ENCODE peak calls at places on chromosomes 6 and 20, in four cellular contexts. One of them, this sample, is unnamed.

GRCh38 chr6:159981591-159982245 is 12.8 kb downstream of the IGF2R start:
- DNase-seq in heart right ventricle: peak; percentile 67
- DNase-seq in HCT116: no peak
- DNase-seq in body of pancreas: peak; percentile 58
- DNase-seq in this sample: no peak

GRCh38 chr20:4726710-4727391 is 5.1 kb downstream of the PRND start:
- DNase-seq in heart right ventricle: no peak
- DNase-seq in HCT116: no peak
- DNase-seq in body of pancreas: no peak
- DNase-seq in this sample: no peak

GRCh38 chr6:37674161-37674560 is 23.5 kb downstream of the MDGA1 start:
- DNase-seq in heart right ventricle: no peak
- DNase-seq in HCT116: no peak
- DNase-seq in body of pancreas: no peak
- DNase-seq in this sample: no peak

GRCh38 chr6:31162463-31163165 is 4.2 kb downstream of the TCF19 start:
- DNase-seq in HCT116: no peak
- DNase-seq in heart right ventricle: no peak
- DNase-seq in body of pancreas: no peak
- DNase-seq in this sample: no peak

GRCh38 chr20:58665606-58666005 is 14.5 kb downstream of the STX16 start:
- DNase-seq in body of pancreas: peak; percentile 21
- DNase-seq in heart right ventricle: no peak
- DNase-seq in HCT116: no peak
- DNase-seq in this sample: no peak

GRCh38 chr6:93915961-93916360 is 496.6 kb upstream of the EPHA7 start:
- DNase-seq in body of pancreas: no peak
- DNase-seq in HCT116: no peak
- DNase-seq in heart right ventricle: no peak
- DNase-seq in this sample: no peak

GRCh38 chr6:43945778-43946100 is 175.7 kb downstream of the VEGFA start:
- DNase-seq in body of pancreas: no peak
- DNase-seq in heart right ventricle: no peak
- DNase-seq in HCT116: no peak
- DNase-seq in this sample: no peak

GRCh38 chr20:19661717-19662637 is 96.1 kb upstream of the RIN2 start:
- DNase-seq in heart right ventricle: peak; percentile 53
- DNase-seq in HCT116: peak; percentile 56
- DNase-seq in body of pancreas: peak; percentile 77
- DNase-seq in this sample: peak; percentile 58

GRCh38 chr20:18719426-18719825 is 94.2 kb upstream of the SCP2D1 start:
- DNase-seq in body of pancreas: no peak
- DNase-seq in heart right ventricle: no peak
- DNase-seq in HCT116: no peak
- DNase-seq in this sample: no peak

GRCh38 chr20:4951299-4951698 is 50.0 kb downstream of the SLC23A2 start:
- DNase-seq in HCT116: peak; percentile 3
- DNase-seq in heart right ventricle: peak; percentile 38
- DNase-seq in body of pancreas: no peak
- DNase-seq in this sample: no peak

GRCh38 chr20:49824206-49824605 is 11.6 kb downstream of the SLC9A8 start:
- DNase-seq in heart right ventricle: no peak
- DNase-seq in HCT116: no peak
- DNase-seq in body of pancreas: no peak
- DNase-seq in this sample: no peak

GRCh38 chr6:148593813-148594170 is 153.0 kb upstream of the UST start:
- DNase-seq in body of pancreas: no peak
- DNase-seq in heart right ventricle: peak; percentile 50
- DNase-seq in HCT116: no peak
- DNase-seq in this sample: no peak

GRCh38 chr6:74585779-74586178 is 620.1 kb downstream of the COL12A1 start:
- DNase-seq in body of pancreas: no peak
- DNase-seq in heart right ventricle: no peak
- DNase-seq in HCT116: no peak
- DNase-seq in this sample: no peak

GRCh38 chr6:112468359-112468758 is 121.2 kb downstream of the RFPL4B start:
- DNase-seq in body of pancreas: no peak
- DNase-seq in heart right ventricle: no peak
- DNase-seq in HCT116: no peak
- DNase-seq in this sample: no peak

GRCh38 chr6:56168601-56169000 is 78.8 kb downstream of the COL21A1 start:
- DNase-seq in heart right ventricle: no peak
- DNase-seq in HCT116: no peak
- DNase-seq in body of pancreas: no peak
- DNase-seq in this sample: no peak

GRCh38 chr6:87092435-87092834 is 2.5 kb downstream of the CGA start:
- DNase-seq in HCT116: no peak
- DNase-seq in heart right ventricle: no peak
- DNase-seq in body of pancreas: no peak
- DNase-seq in this sample: no peak

GRCh38 chr6:107811591-107812218 is 12.4 kb downstream of the SCML4 start:
- DNase-seq in HCT116: no peak
- DNase-seq in body of pancreas: peak; percentile 26
- DNase-seq in heart right ventricle: no peak
- DNase-seq in this sample: no peak

GRCh38 chr6:52049252-52050050 is 38.0 kb downstream of the PKHD1 start:
- DNase-seq in HCT116: peak; percentile 32
- DNase-seq in body of pancreas: no peak
- DNase-seq in heart right ventricle: no peak
- DNase-seq in this sample: no peak

GRCh38 chr6:150932976-150933375 is 67.5 kb downstream of the MTHFD1L start:
- DNase-seq in heart right ventricle: no peak
- DNase-seq in body of pancreas: no peak
- DNase-seq in HCT116: no peak
- DNase-seq in this sample: no peak

GRCh38 chr20:53981752-53982437 is 88.5 kb downstream of the BCAS1 start:
- DNase-seq in HCT116: no peak
- DNase-seq in body of pancreas: no peak
- DNase-seq in heart right ventricle: no peak
- DNase-seq in this sample: no peak

GRCh38 chr6:156689656-156690055 is 87.5 kb upstream of the ARID1B start:
- DNase-seq in HCT116: no peak
- DNase-seq in heart right ventricle: peak; percentile 7
- DNase-seq in body of pancreas: no peak
- DNase-seq in this sample: no peak

DNA sequence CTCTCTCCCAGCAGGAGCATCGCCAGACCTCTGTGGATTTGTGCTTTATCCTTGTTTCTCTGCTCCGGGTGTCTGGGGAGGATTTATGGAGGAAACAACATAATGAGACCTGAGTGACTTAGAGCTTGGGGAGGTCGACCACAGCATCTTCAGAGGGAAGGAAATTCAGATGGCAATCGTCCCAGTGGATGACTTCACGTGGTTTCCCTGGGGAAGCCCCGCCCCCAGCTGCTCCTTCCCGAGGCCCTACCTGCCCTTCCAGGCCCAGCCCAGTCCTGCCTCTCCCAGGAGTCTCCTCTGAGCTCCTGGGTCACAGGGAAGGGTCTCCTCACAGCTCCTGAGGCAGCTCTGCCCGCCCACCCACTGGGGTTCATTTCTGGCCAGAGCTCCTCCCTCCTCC is 430.3 kb upstream of the SULF2 start:
- DNase-seq in heart right ventricle: no peak
- DNase-seq in body of pancreas: no peak
- DNase-seq in HCT116: no peak
- DNase-seq in this sample: no peak
- H3K4me1 ChIP-seq in heart right ventricle: no peaks in the 10 kb centered on the region
- H3K4me1 ChIP-seq in body of pancreas: no peaks in the 10 kb centered on the region
- H3K4me1 ChIP-seq in HCT116: no peaks in the 10 kb centered on the region
- H3K4me1 ChIP-seq in this sample: no peaks in the 10 kb centered on the region

DNA sequence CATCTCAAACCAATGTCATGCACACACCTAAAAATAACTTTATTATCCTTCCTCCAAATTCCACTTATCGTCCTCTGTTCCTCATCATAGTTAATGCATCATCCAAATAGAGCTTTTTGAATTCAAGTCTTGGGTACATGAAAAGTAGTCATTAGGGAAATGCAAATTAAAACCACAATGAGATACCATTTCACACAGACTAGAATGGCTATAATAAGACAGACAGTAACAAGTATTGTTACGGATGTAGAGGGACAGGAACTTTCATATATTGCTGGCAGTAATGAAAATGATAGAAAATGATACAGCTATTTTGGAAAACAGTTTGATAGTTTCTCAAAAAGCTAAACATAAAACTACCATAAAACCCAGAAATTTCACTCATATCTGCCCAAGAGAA is 59.1 kb downstream of the FHL5 start:
- DNase-seq in body of pancreas: no peak
- DNase-seq in heart right ventricle: no peak
- DNase-seq in HCT116: no peak
- DNase-seq in this sample: no peak
- H3K27ac ChIP-seq in body of pancreas: no peak overlapping the region
- H3K27ac ChIP-seq in heart right ventricle: no peak overlapping the region
- H3K27ac ChIP-seq in HCT116: no peak overlapping the region
- H3K27ac ChIP-seq in this sample: no peak overlapping the region

DNA sequence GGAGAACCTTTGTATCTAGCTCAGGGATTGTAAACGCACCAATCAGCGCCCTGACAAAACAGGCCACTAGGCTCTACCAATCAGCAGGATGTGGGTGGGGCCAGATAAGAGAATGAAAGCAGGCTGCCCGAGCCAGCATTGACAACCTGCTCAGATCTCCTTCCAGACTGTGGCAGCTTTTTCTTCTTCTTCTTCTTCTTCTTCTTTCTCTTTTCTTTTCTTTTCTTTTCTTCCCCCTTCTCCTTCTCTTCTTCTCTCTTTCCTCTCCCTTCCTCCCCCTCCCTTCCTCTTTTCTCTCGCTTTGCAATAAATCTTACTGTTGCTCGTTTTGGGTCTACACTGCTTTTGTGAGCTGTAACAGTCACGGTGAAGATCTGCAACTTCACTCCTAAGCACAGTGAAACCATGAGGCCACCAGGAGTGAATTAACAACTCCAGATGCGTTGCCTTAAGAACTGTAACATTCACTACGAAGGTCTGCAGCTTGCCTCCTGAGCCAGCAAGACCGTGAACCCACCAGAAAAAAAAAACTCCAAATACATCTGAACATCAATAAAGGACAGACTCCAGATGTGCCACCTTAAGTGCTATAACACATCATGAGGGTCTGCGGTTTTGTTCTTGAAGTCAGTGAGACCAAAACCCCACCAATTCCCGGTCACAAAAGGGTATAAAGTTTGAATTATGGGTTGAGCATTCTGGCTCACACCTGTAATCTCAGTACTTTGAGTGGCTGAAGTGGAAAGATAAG is 19.6 kb upstream of the SERPINB1 start:
- DNase-seq in heart right ventricle: no peak
- DNase-seq in body of pancreas: no peak
- DNase-seq in HCT116: no peak
- DNase-seq in this sample: no peak
- H3K4me1 ChIP-seq in heart right ventricle: peaks cover 7% of the 10 kb centered on the region
- H3K4me1 ChIP-seq in body of pancreas: peaks cover 19% of the 10 kb centered on the region
- H3K4me1 ChIP-seq in HCT116: peaks cover 32% of the 10 kb centered on the region
- H3K4me1 ChIP-seq in this sample: peaks cover 9% of the 10 kb centered on the region

DNA sequence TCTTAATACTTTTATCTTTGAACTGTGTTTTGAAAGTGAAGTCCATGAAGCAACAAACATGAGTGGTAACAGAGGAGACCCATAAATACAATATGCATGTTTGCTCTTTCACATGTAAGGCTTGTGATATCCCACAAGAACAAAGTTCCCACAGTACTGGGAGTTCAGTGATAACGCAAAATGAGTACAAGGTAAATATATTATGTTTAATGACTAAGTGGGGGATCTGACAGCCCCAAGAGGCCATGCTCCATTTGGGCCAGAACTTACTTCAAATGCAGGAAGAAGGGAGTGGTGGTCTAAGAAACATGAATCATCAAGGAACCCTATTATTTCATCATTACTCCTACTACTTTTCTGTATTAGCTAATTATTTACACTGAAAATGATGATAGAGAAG is 157.2 kb downstream of the PHF3 start:
- DNase-seq in heart right ventricle: no peak
- DNase-seq in body of pancreas: no peak
- DNase-seq in HCT116: no peak
- DNase-seq in this sample: no peak
- H3K27ac ChIP-seq in heart right ventricle: no peak overlapping the region
- H3K27ac ChIP-seq in body of pancreas: no peak overlapping the region
- H3K27ac ChIP-seq in HCT116: no peak overlapping the region
- H3K27ac ChIP-seq in this sample: no peak overlapping the region

GRCh38 chr20:34526466-34526865 is 10.2 kb downstream of the DYNLRB1 start:
- DNase-seq in heart right ventricle: no peak
- DNase-seq in body of pancreas: no peak
- DNase-seq in HCT116: no peak
- DNase-seq in this sample: no peak

GRCh38 chr20:34525709-34526416 is 9.6 kb downstream of the DYNLRB1 start:
- DNase-seq in HCT116: peak; percentile 93
- DNase-seq in heart right ventricle: peak; percentile 48
- DNase-seq in body of pancreas: peak; percentile 79
- DNase-seq in this sample: peak; percentile 86

GRCh38 chr20:34524426-34524825 is 8.2 kb downstream of the DYNLRB1 start:
- DNase-seq in heart right ventricle: no peak
- DNase-seq in HCT116: no peak
- DNase-seq in body of pancreas: no peak
- DNase-seq in this sample: no peak

GRCh38 chr20:34527016-34527415 is 10.8 kb downstream of the DYNLRB1 start:
- DNase-seq in body of pancreas: no peak
- DNase-seq in HCT116: no peak
- DNase-seq in heart right ventricle: no peak
- DNase-seq in this sample: no peak

DNA sequence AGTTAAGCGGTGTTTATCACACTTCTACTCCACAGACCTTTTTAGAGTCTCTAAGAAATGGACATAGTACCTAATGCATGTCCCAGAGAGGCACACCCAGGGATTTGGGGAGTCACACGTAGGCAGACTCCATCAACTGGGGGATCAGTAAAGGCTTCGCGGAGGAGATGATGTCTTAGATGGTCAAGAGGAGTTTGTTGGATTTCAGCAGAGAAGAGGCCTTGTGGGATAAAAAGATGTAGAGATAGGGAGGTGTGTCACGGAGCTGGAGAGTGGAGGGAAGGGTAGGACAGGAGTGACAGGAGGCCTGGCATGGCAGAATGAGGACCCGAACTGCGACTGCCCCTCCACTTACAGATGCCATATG is 9.1 kb downstream of the DYNLRB1 start:
- DNase-seq in HCT116: no peak
- DNase-seq in heart right ventricle: no peak
- DNase-seq in body of pancreas: no peak
- DNase-seq in this sample: no peak
- H3K4me1 ChIP-seq in HCT116: peaks cover 30% of the 10 kb centered on the region
- H3K4me1 ChIP-seq in heart right ventricle: peaks cover 19% of the 10 kb centered on the region
- H3K4me1 ChIP-seq in body of pancreas: peaks cover 50% of the 10 kb centered on the region
- H3K4me1 ChIP-seq in this sample: peaks cover 21% of the 10 kb centered on the region

GRCh38 chr6:106315765-106316375 is 9.7 kb downstream of the ATG5 start:
- DNase-seq in HCT116: no peak
- DNase-seq in body of pancreas: no peak
- DNase-seq in heart right ventricle: no peak
- DNase-seq in this sample: no peak

GRCh38 chr6:106309024-106309423 is 16.5 kb downstream of the ATG5 start:
- DNase-seq in HCT116: no peak
- DNase-seq in body of pancreas: no peak
- DNase-seq in heart right ventricle: no peak
- DNase-seq in this sample: no peak

GRCh38 chr6:106309766-106310373 is 15.7 kb downstream of the ATG5 start:
- DNase-seq in body of pancreas: no peak
- DNase-seq in HCT116: peak; percentile 23
- DNase-seq in heart right ventricle: no peak
- DNase-seq in this sample: no peak
- H3K27ac ChIP-seq in body of pancreas: no peak overlapping the region
- H3K27ac ChIP-seq in HCT116: peak overlapping the region; percentile 44
- H3K27ac ChIP-seq in heart right ventricle: no peak overlapping the region
- H3K27ac ChIP-seq in this sample: no peak overlapping the region

GRCh38 chr20:17678886-17679285 is 3.2 kb downstream of the RRBP1 start:
- DNase-seq in HCT116: no peak
- DNase-seq in body of pancreas: peak; percentile 53
- DNase-seq in heart right ventricle: no peak
- DNase-seq in this sample: no peak
- H3K4me1 ChIP-seq in HCT116: peaks cover 24% of the 10 kb centered on the region
- H3K4me1 ChIP-seq in body of pancreas: peaks cover 78% of the 10 kb centered on the region
- H3K4me1 ChIP-seq in heart right ventricle: peaks cover 12% of the 10 kb centered on the region
- H3K4me1 ChIP-seq in this sample: peaks cover 16% of the 10 kb centered on the region

This sample was measured in lung.